ENCODE peak calls at places on chromosomes 7 and 10, in nine cellular contexts. O, Q, X, E, Z, W, N, H and I are unnamed samples.

GRCh38 chr10:121057291-121057690 is 206.1 kb downstream of the WDR11 start:
- DNase-seq in Z (no peak), W (no peak), H (no peak), E (no peak), O (no peak), Q (no peak), N (no peak), X (no peak), I (no peak)

GRCh38 chr7:69104023-69104422 is 494.3 kb upstream of the AUTS2 start:
- DNase-seq in E (no peak), N (no peak), Z (no peak), Q (no peak), X (no peak), O (no peak), H (no peak), W (no peak), I (no peak)

GRCh38 chr10:90197766-90198165 is 496.4 kb downstream of the KIF20B start:
- DNase-seq in E (no peak), N (peak), H (no peak), Q (no peak), Z (no peak), O (no peak), X (no peak), W (no peak), I (no peak)

GRCh38 chr10:24215193-24215592 is 6.3 kb downstream of the KIAA1217 start:
- DNase-seq in H (no peak), N (no peak), O (no peak), Z (peak), Q (no peak), W (no peak), E (no peak), X (no peak), I (peak)

GRCh38 chr7:157674715-157675426 is 338.1 kb downstream of the DNAJB6 start:
- DNase-seq in X (no peak), Z (no peak), W (peak), O (no peak), H (no peak), E (no peak), Q (no peak), N (no peak), I (no peak)

GRCh38 chr10:75709830-75710229 is 278.4 kb downstream of the LRMDA start:
- DNase-seq in H (no peak), Q (no peak), Z (no peak), N (no peak), W (no peak), X (no peak), O (no peak), E (no peak), I (no peak)

GRCh38 chr7:69953319-69954067 is 355.2 kb downstream of the AUTS2 start:
- DNase-seq in E (no peak), W (no peak), H (no peak), Z (no peak), O (no peak), N (no peak), Q (no peak), X (no peak), I (no peak)

GRCh38 chr10:86970887-86971145 is 2.5 kb downstream of the ADIRF start:
- DNase-seq in H (no peak), E (no peak), Q (no peak), X (no peak), Z (no peak), W (no peak), O (no peak), N (no peak), I (no peak)

GRCh38 chr7:133633055-133633454 is 380.2 kb downstream of the EXOC4 start:
- DNase-seq in N (peak), W (no peak), O (no peak), Q (no peak), X (no peak), E (peak), Z (no peak), H (no peak), I (no peak)

GRCh38 chr7:143487566-143487965 is 9.9 kb downstream of the TAS2R41 start:
- DNase-seq in E (no peak), W (no peak), O (no peak), N (peak), H (no peak), X (no peak), Q (no peak), Z (peak), I (no peak)